ENCODE peak calls at places on chromosomes 16 and 17, in ten cellular contexts. One of them, this sample, is unnamed.

GRCh38 chr17:28397687-28398279 is 8.2 kb downstream of the SLC46A1 start:
- DNase-seq in neural crest cell: no peak
- DNase-seq in IMR-90: no peak
- DNase-seq in neural progenitor cell: no peak
- DNase-seq in mucosa of descending colon: no peak
- DNase-seq in A673: no peak
- DNase-seq in fibroblast of lung: no peak
- DNase-seq in tibial nerve: no peak
- DNase-seq in GM23338: no peak
- DNase-seq in heart right ventricle: no peak
- DNase-seq in this sample: no peak

GRCh38 chr17:17823433-17824118 is 13.2 kb downstream of the SREBF1 start:
- DNase-seq in fibroblast of lung: peak; percentile 74
- DNase-seq in GM23338: peak; percentile 98
- DNase-seq in tibial nerve: peak; percentile 77
- DNase-seq in neural crest cell: peak; percentile 83
- DNase-seq in A673: peak; percentile 96
- DNase-seq in mucosa of descending colon: peak; percentile 92
- DNase-seq in neural progenitor cell: peak; percentile 99
- DNase-seq in IMR-90: peak; percentile 61
- DNase-seq in heart right ventricle: peak; percentile 83
- DNase-seq in this sample: peak; percentile 90

GRCh38 chr16:81473066-81473488 is 28.5 kb downstream of the CMIP start:
- DNase-seq in GM23338: peak; percentile 22
- DNase-seq in IMR-90: no peak
- DNase-seq in mucosa of descending colon: no peak
- DNase-seq in fibroblast of lung: peak; percentile 20
- DNase-seq in tibial nerve: no peak
- DNase-seq in neural crest cell: no peak
- DNase-seq in neural progenitor cell: no peak
- DNase-seq in A673: no peak
- DNase-seq in heart right ventricle: no peak
- DNase-seq in this sample: no peak

GRCh38 chr16:77863250-77863649 is 74.9 kb downstream of the VAT1L start:
- DNase-seq in mucosa of descending colon: peak; percentile 75
- DNase-seq in tibial nerve: no peak
- DNase-seq in heart right ventricle: peak; percentile 49
- DNase-seq in neural progenitor cell: no peak
- DNase-seq in A673: no peak
- DNase-seq in IMR-90: no peak
- DNase-seq in neural crest cell: no peak
- DNase-seq in fibroblast of lung: no peak
- DNase-seq in GM23338: no peak
- DNase-seq in this sample: no peak

GRCh38 chr17:79942011-79942405 is 93.7 kb downstream of the TBC1D16 start:
- DNase-seq in IMR-90: no peak
- DNase-seq in fibroblast of lung: no peak
- DNase-seq in A673: no peak
- DNase-seq in neural progenitor cell: no peak
- DNase-seq in neural crest cell: no peak
- DNase-seq in tibial nerve: no peak
- DNase-seq in GM23338: no peak
- DNase-seq in mucosa of descending colon: no peak
- DNase-seq in heart right ventricle: no peak
- DNase-seq in this sample: no peak

GRCh38 chr16:7888421-7888820 is 555.8 kb downstream of the RBFOX1 start:
- DNase-seq in mucosa of descending colon: no peak
- DNase-seq in neural progenitor cell: peak; percentile 27
- DNase-seq in tibial nerve: no peak
- DNase-seq in neural crest cell: no peak
- DNase-seq in A673: no peak
- DNase-seq in fibroblast of lung: no peak
- DNase-seq in GM23338: no peak
- DNase-seq in heart right ventricle: no peak
- DNase-seq in IMR-90: no peak
- DNase-seq in this sample: no peak

GRCh38 chr17:2232244-2232638 is 71.3 kb downstream of the SMG6 start:
- DNase-seq in tibial nerve: no peak
- DNase-seq in neural crest cell: no peak
- DNase-seq in A673: no peak
- DNase-seq in heart right ventricle: no peak
- DNase-seq in GM23338: no peak
- DNase-seq in IMR-90: peak; percentile 96
- DNase-seq in fibroblast of lung: peak; percentile 60
- DNase-seq in mucosa of descending colon: no peak
- DNase-seq in neural progenitor cell: no peak
- DNase-seq in this sample: no peak

GRCh38 chr17:29278692-29279091 is 15.3 kb downstream of the NUFIP2 start:
- DNase-seq in heart right ventricle: no peak
- DNase-seq in IMR-90: no peak
- DNase-seq in GM23338: no peak
- DNase-seq in mucosa of descending colon: no peak
- DNase-seq in A673: no peak
- DNase-seq in tibial nerve: no peak
- DNase-seq in fibroblast of lung: no peak
- DNase-seq in neural progenitor cell: no peak
- DNase-seq in neural crest cell: no peak
- DNase-seq in this sample: no peak

GRCh38 chr17:19002191-19002590 is 2.4 kb downstream of the FAM83G start:
- DNase-seq in fibroblast of lung: no peak
- DNase-seq in heart right ventricle: no peak
- DNase-seq in neural crest cell: no peak
- DNase-seq in GM23338: no peak
- DNase-seq in A673: no peak
- DNase-seq in neural progenitor cell: no peak
- DNase-seq in tibial nerve: no peak
- DNase-seq in IMR-90: no peak
- DNase-seq in mucosa of descending colon: peak; percentile 46
- DNase-seq in this sample: no peak

GRCh38 chr17:78890111-78890897 is 12.7 kb downstream of the CEP295NL start:
- DNase-seq in heart right ventricle: peak; percentile 46
- DNase-seq in fibroblast of lung: no peak
- DNase-seq in mucosa of descending colon: peak; percentile 84
- DNase-seq in neural progenitor cell: no peak
- DNase-seq in IMR-90: no peak
- DNase-seq in A673: peak; percentile 37
- DNase-seq in tibial nerve: peak; percentile 56
- DNase-seq in GM23338: no peak
- DNase-seq in neural crest cell: no peak
- DNase-seq in this sample: no peak

GRCh38 chr16:46650224-46650623 is 29.0 kb upstream of the SHCBP1 start:
- DNase-seq in GM23338: no peak
- DNase-seq in neural progenitor cell: no peak
- DNase-seq in A673: no peak
- DNase-seq in neural crest cell: no peak
- DNase-seq in IMR-90: peak; percentile 80
- DNase-seq in heart right ventricle: peak; percentile 11
- DNase-seq in fibroblast of lung: peak; percentile 90
- DNase-seq in mucosa of descending colon: no peak
- DNase-seq in tibial nerve: no peak
- DNase-seq in this sample: no peak

GRCh38 chr17:31092475-31093064 is 2.2 kb upstream of the NF1 start:
- DNase-seq in A673: no peak
- DNase-seq in GM23338: no peak
- DNase-seq in fibroblast of lung: no peak
- DNase-seq in tibial nerve: no peak
- DNase-seq in heart right ventricle: no peak
- DNase-seq in IMR-90: peak; percentile 23
- DNase-seq in mucosa of descending colon: no peak
- DNase-seq in neural crest cell: no peak
- DNase-seq in neural progenitor cell: no peak
- DNase-seq in this sample: no peak

GRCh38 chr16:74563828-74564263 is 43.1 kb downstream of the GLG1 start:
- DNase-seq in GM23338: no peak
- DNase-seq in heart right ventricle: no peak
- DNase-seq in IMR-90: peak; percentile 43
- DNase-seq in A673: no peak
- DNase-seq in tibial nerve: no peak
- DNase-seq in mucosa of descending colon: no peak
- DNase-seq in fibroblast of lung: peak; percentile 32
- DNase-seq in neural crest cell: no peak
- DNase-seq in neural progenitor cell: no peak
- DNase-seq in this sample: no peak

GRCh38 chr16:89357055-89357454 is 133.3 kb downstream of the ANKRD11 start:
- DNase-seq in neural crest cell: no peak
- DNase-seq in A673: no peak
- DNase-seq in heart right ventricle: no peak
- DNase-seq in GM23338: peak; percentile 65
- DNase-seq in IMR-90: no peak
- DNase-seq in tibial nerve: no peak
- DNase-seq in neural progenitor cell: no peak
- DNase-seq in fibroblast of lung: no peak
- DNase-seq in mucosa of descending colon: no peak
- DNase-seq in this sample: no peak

GRCh38 chr16:84786605-84787302 is 33.0 kb upstream of the CRISPLD2 start:
- DNase-seq in A673: no peak
- DNase-seq in neural crest cell: no peak
- DNase-seq in fibroblast of lung: no peak
- DNase-seq in heart right ventricle: no peak
- DNase-seq in mucosa of descending colon: no peak
- DNase-seq in IMR-90: no peak
- DNase-seq in GM23338: no peak
- DNase-seq in neural progenitor cell: no peak
- DNase-seq in tibial nerve: no peak
- DNase-seq in this sample: no peak

GRCh38 chr17:72614476-72614870 is 478.0 kb downstream of the SLC39A11 start:
- DNase-seq in IMR-90: no peak
- DNase-seq in neural progenitor cell: no peak
- DNase-seq in mucosa of descending colon: no peak
- DNase-seq in fibroblast of lung: no peak
- DNase-seq in tibial nerve: no peak
- DNase-seq in heart right ventricle: no peak
- DNase-seq in A673: no peak
- DNase-seq in neural crest cell: no peak
- DNase-seq in GM23338: no peak
- DNase-seq in this sample: no peak

GRCh38 chr17:18904482-18904881 is 46.6 kb downstream of the PRPSAP2 start:
- DNase-seq in GM23338: no peak
- DNase-seq in IMR-90: no peak
- DNase-seq in tibial nerve: no peak
- DNase-seq in A673: no peak
- DNase-seq in heart right ventricle: no peak
- DNase-seq in mucosa of descending colon: no peak
- DNase-seq in fibroblast of lung: no peak
- DNase-seq in neural crest cell: no peak
- DNase-seq in neural progenitor cell: no peak
- DNase-seq in this sample: no peak

GRCh38 chr17:49454050-49454449 is 39.4 kb upstream of the PHB1 start:
- DNase-seq in A673: no peak
- DNase-seq in fibroblast of lung: no peak
- DNase-seq in tibial nerve: peak; percentile 23
- DNase-seq in IMR-90: peak; percentile 29
- DNase-seq in mucosa of descending colon: no peak
- DNase-seq in neural progenitor cell: peak; percentile 51
- DNase-seq in heart right ventricle: no peak
- DNase-seq in neural crest cell: peak; percentile 41
- DNase-seq in GM23338: no peak
- DNase-seq in this sample: no peak
- TF ChIP-seq CTCF in A673: no peak
- TF ChIP-seq CTCF in fibroblast of lung: no peak
- TF ChIP-seq CTCF in tibial nerve: no peak
- TF ChIP-seq CTCF in IMR-90: no peak
- TF ChIP-seq CTCF in mucosa of descending colon: no peak
- TF ChIP-seq CTCF in neural progenitor cell: no peak
- TF ChIP-seq CTCF in heart right ventricle: no peak
- TF ChIP-seq CTCF in neural crest cell: no peak
- TF ChIP-seq CTCF in GM23338: no peak
- TF ChIP-seq CTCF in this sample: no peak

GRCh38 chr16:50296807-50297206 is 30.5 kb downstream of the ADCY7 start:
- DNase-seq in heart right ventricle: no peak
- DNase-seq in IMR-90: no peak
- DNase-seq in A673: no peak
- DNase-seq in GM23338: no peak
- DNase-seq in mucosa of descending colon: peak; percentile 23
- DNase-seq in tibial nerve: no peak
- DNase-seq in neural crest cell: no peak
- DNase-seq in neural progenitor cell: no peak
- DNase-seq in fibroblast of lung: no peak
- DNase-seq in this sample: no peak
- TF ChIP-seq CTCF in heart right ventricle: no peak
- TF ChIP-seq CTCF in IMR-90: no peak
- TF ChIP-seq CTCF in A673: no peak
- TF ChIP-seq CTCF in GM23338: no peak
- TF ChIP-seq CTCF in mucosa of descending colon: no peak
- TF ChIP-seq CTCF in tibial nerve: no peak
- TF ChIP-seq CTCF in neural crest cell: no peak
- TF ChIP-seq CTCF in neural progenitor cell: no peak
- TF ChIP-seq CTCF in fibroblast of lung: no peak
- TF ChIP-seq CTCF in this sample: no peak

GRCh38 chr16:19900590-19900989 is 15.9 kb upstream of the GPRC5B start:
- DNase-seq in tibial nerve: no peak
- DNase-seq in neural progenitor cell: no peak
- DNase-seq in mucosa of descending colon: no peak
- DNase-seq in heart right ventricle: no peak
- DNase-seq in fibroblast of lung: no peak
- DNase-seq in neural crest cell: no peak
- DNase-seq in A673: no peak
- DNase-seq in IMR-90: no peak
- DNase-seq in GM23338: peak; percentile 28
- DNase-seq in this sample: no peak
- TF ChIP-seq CTCF in tibial nerve: no peak
- TF ChIP-seq CTCF in neural progenitor cell: peak; percentile 35
- TF ChIP-seq CTCF in mucosa of descending colon: no peak
- TF ChIP-seq CTCF in heart right ventricle: no peak
- TF ChIP-seq CTCF in fibroblast of lung: no peak
- TF ChIP-seq CTCF in neural crest cell: peak; percentile 20
- TF ChIP-seq CTCF in A673: no peak
- TF ChIP-seq CTCF in IMR-90: no peak
- TF ChIP-seq CTCF in GM23338: no peak
- TF ChIP-seq CTCF in this sample: no peak

DNA sequence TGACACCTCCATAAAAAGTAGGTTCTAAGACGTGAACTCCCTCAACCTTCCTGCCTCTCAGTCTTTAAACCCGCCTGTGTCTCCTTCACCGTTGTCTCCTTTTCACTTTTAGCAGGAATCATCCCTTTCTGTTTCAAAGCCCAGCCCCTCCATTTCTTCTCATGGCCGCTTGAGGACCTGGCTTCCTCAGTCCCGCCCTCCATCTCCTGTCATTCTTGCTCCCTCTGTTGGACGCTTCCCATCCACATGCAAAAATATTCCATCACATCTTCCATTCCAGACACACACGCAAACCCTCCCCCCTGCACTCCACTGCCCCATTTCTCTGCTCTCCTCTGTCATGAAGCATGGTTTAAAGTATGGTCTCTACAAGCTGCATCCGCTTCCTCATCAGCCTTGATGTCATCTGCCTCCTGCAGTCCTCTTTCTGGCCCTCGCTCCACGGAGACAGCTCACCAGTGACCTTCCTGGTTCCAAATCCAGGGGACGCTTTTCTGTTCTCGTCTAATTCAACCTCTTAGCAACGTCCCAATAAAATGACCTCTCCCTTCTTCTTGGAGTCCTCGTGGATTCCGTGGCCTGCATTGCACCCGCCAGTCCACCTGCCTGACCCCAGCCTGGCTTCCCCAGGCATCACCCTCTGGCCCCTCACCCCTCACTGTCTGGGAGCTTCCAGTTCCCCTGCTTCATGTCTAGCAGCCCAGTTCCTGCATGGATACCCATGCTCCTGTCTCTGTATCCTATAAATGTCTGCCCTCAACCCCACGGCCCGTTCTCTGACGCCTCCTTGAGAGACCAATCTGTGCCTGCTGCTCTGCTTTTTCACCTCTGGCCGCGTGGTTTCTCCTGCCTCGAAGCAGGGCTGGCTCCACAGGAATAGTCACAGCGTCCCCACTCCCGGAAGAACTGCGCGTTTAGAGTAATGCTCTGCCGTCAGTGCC is 26.2 kb downstream of the ANKRD40 start:
- DNase-seq in GM23338: peak; percentile 71
- DNase-seq in mucosa of descending colon: no peak
- DNase-seq in fibroblast of lung: peak; percentile 80
- DNase-seq in neural crest cell: peak; percentile 42
- DNase-seq in A673: peak; percentile 88
- DNase-seq in IMR-90: peak; percentile 82
- DNase-seq in neural progenitor cell: peak; percentile 62
- DNase-seq in heart right ventricle: peak; percentile 59
- DNase-seq in tibial nerve: no peak
- DNase-seq in this sample: no peak
- TF ChIP-seq CTCF in GM23338: peak; percentile 59
- TF ChIP-seq CTCF in mucosa of descending colon: no peak
- TF ChIP-seq CTCF in fibroblast of lung: peak; percentile 74
- TF ChIP-seq CTCF in neural crest cell: peak; percentile 62
- TF ChIP-seq CTCF in A673: peak; percentile 81
- TF ChIP-seq CTCF in IMR-90: peak; percentile 93
- TF ChIP-seq CTCF in neural progenitor cell: peak; percentile 51
- TF ChIP-seq CTCF in heart right ventricle: peak; percentile 56
- TF ChIP-seq CTCF in tibial nerve: peak; percentile 40
- TF ChIP-seq CTCF in this sample: peak; percentile 71